ENCODE peak calls at places on chromosomes 2 and 18, in four cellular contexts. X is cardiac muscle cell, Q is erythroblast, I is HFFc6. O is an unnamed sample.

GRCh38 chr18:78293516-78293915 is 686.1 kb upstream of the SALL3 start:
- DNase-seq in X (no peak), Q (no peak), I (no peak), O (no peak)

GRCh38 chr18:9595197-9595596 is 19.2 kb downstream of the PPP4R1 start:
- DNase-seq in X (peak; percentile 40), Q (no peak), I (no peak), O (no peak)

GRCh38 chr2:109448946-109449788 is 164.6 kb downstream of the SEPTIN10 start:
- DNase-seq in X (peak; percentile 10), Q (no peak), I (no peak), O (no peak)

GRCh38 chr18:25392199-25392598 is 40.2 kb upstream of the ZNF521 start:
- DNase-seq in X (no peak), Q (no peak), I (no peak), O (no peak)

GRCh38 chr2:134943540-134943939 is 24.9 kb downstream of the CCNT2 start:
- DNase-seq in X (no peak), Q (no peak), I (no peak), O (no peak)

GRCh38 chr2:233446121-233446520 is 91.8 kb downstream of the DGKD start:
- DNase-seq in X (no peak), Q (no peak), I (no peak), O (no peak)

GRCh38 chr2:62868947-62869346 is 163.4 kb downstream of the EHBP1 start:
- DNase-seq in X (no peak), Q (no peak), I (no peak), O (no peak)

GRCh38 chr2:223051580-223052375 is at the start of gene KCNE4:
- DNase-seq in X (peak; percentile 74), Q (no peak), I (peak; percentile 72), O (no peak)

GRCh38 chr18:10985689-10986088 is 163.7 kb downstream of the PIEZO2 start:
- DNase-seq in X (no peak), Q (no peak), I (no peak), O (no peak)

GRCh38 chr2:241935314-241935713 is 65.8 kb downstream of the RTP5 start:
- DNase-seq in X (peak; percentile 44), Q (no peak), I (peak; percentile 94), O (no peak)

GRCh38 chr18:44637210-44638051 is 43.3 kb upstream of the SETBP1 start:
- DNase-seq in X (no peak), Q (no peak), I (no peak), O (no peak)

GRCh38 chr2:2683581-2683980 is 352.5 kb upstream of the MYT1L start:
- DNase-seq in X (no peak), Q (no peak), I (no peak), O (peak; percentile 35)

GRCh38 chr2:217179854-217180253 is 320.0 kb upstream of the TNP1 start:
- DNase-seq in X (no peak), Q (no peak), I (no peak), O (no peak)